ENCODE peak calls at places on chromosomes 13 and 19, in five cellular contexts. C is H1, L is neuronal stem cell, V is mesenchymal stem cell, N is H9. M is an unnamed sample.

GRCh38 chr13:74288361-74288911 is 154.2 kb upstream of the KLF12 start:
- DNase-seq in V (no peak), N (peak), L (peak), C (no peak), M (no peak)

GRCh38 chr19:20078696-20079095 is 896 bp downstream of the ZNF90 start:
- DNase-seq in C (no peak), V (peak), L (peak), N (no peak), M (no peak)

GRCh38 chr13:44140146-44140545 is 233.5 kb upstream of the SERP2 start:
- DNase-seq in N (peak), V (no peak), L (no peak), C (no peak), M (no peak)

GRCh38 chr19:18286973-18287635 is 5.7 kb upstream of the JUND start:
- DNase-seq in N (peak), V (no peak), L (no peak), C (no peak), M (no peak)

GRCh38 chr13:57631607-57632275 is at the start of gene PCDH17:
- DNase-seq in C (no peak), L (peak), N (peak), V (peak), M (no peak)

GRCh38 chr13:25170554-25171107 is 1.5 kb downstream of the AMER2 start:
- DNase-seq in L (no peak), N (no peak), C (no peak), V (no peak), M (no peak)

GRCh38 chr13:19818223-19818842 is 35.6 kb upstream of the PSPC1 start:
- DNase-seq in V (peak), L (peak), N (peak), C (peak), M (peak)

GRCh38 chr13:109976206-109976997 is 190.0 kb upstream of the IRS2 start:
- DNase-seq in N (no peak), V (no peak), C (no peak), L (no peak), M (peak)

GRCh38 chr19:17915940-17916593 is 16.7 kb upstream of the CCDC124 start:
- DNase-seq in N (no peak), C (no peak), V (no peak), L (no peak), M (peak)

GRCh38 chr13:59829690-59830089 is 334.0 kb downstream of the DIAPH3 start:
- DNase-seq in L (no peak), C (no peak), V (no peak), N (no peak), M (no peak)

GRCh38 chr19:6499052-6499790 is 2.9 kb downstream of the TUBB4A start:
- DNase-seq in V (no peak), N (no peak), L (no peak), C (no peak), M (no peak)

GRCh38 chr19:10748924-10749434 is 31.1 kb downstream of the DNM2 start:
- DNase-seq in V (peak), N (no peak), L (no peak), C (no peak), M (peak)

GRCh38 chr19:44890366-44891015 is 563 bp upstream of the TOMM40 start:
- DNase-seq in L (peak), C (peak), N (peak), V (peak), M (peak)

GRCh38 chr13:113903361-113903760 is 39.5 kb upstream of the GAS6 start:
- DNase-seq in N (no peak), V (no peak), C (no peak), L (no peak), M (peak)

GRCh38 chr19:49395581-49396407 is 7.7 kb downstream of the KASH5 start:
- DNase-seq in C (no peak), V (no peak), L (no peak), N (no peak), M (no peak)

GRCh38 chr13:113364933-113365371 is 1.0 kb upstream of the GRTP1 start:
- DNase-seq in V (no peak), N (no peak), C (no peak), L (no peak), M (no peak)

GRCh38 chr13:30194906-30195305 is 112.4 kb downstream of the KATNAL1 start:
- DNase-seq in V (no peak), C (no peak), L (no peak), N (no peak), M (no peak)

GRCh38 chr13:44219808-44220544 is 153.6 kb upstream of the SERP2 start:
- DNase-seq in C (no peak), L (no peak), N (no peak), V (peak), M (no peak)

GRCh38 chr13:46716821-46717220 is 80.1 kb downstream of the ESD start:
- DNase-seq in N (no peak), L (no peak), V (peak), C (no peak), M (no peak)

GRCh38 chr19:18814063-18814462 is 17.7 kb upstream of the UPF1 start:
- DNase-seq in L (no peak), C (no peak), N (no peak), V (no peak), M (no peak)

GRCh38 chr13:44755872-44756271 is 179.7 kb upstream of the TSC22D1 start:
- DNase-seq in L (no peak), V (peak), N (no peak), C (no peak), M (no peak)

GRCh38 chr19:16180611-16181010 is 4.6 kb upstream of the FAM32A start:
- DNase-seq in C (no peak), V (peak), L (no peak), N (no peak), M (no peak)

GRCh38 chr19:47243776-47244547 is 12.4 kb upstream of the CCDC9 start:
- DNase-seq in C (peak), N (peak), L (peak), V (peak), M (peak)

GRCh38 chr13:98821372-98822237 is 69.1 kb upstream of the SLC15A1 start:
- DNase-seq in N (no peak), V (peak), C (no peak), L (no peak), M (no peak)

GRCh38 chr19:14081797-14082674 is 3.5 kb downstream of the C19orf67 start:
- DNase-seq in V (no peak), C (no peak), L (no peak), N (no peak), M (peak)

GRCh38 chr13:111949311-111949710 is 117.6 kb upstream of the SOX1 start:
- DNase-seq in L (no peak), N (peak), C (no peak), V (no peak), M (no peak)

GRCh38 chr13:43232866-43233265 is 209.5 kb downstream of the DNAJC15 start:
- DNase-seq in V (peak), L (no peak), C (no peak), N (no peak), M (no peak)

GRCh38 chr13:113034451-113035208 is 65.6 kb downstream of the MCF2L start:
- DNase-seq in C (no peak), L (peak), V (peak), N (peak), M (peak)

DNA sequence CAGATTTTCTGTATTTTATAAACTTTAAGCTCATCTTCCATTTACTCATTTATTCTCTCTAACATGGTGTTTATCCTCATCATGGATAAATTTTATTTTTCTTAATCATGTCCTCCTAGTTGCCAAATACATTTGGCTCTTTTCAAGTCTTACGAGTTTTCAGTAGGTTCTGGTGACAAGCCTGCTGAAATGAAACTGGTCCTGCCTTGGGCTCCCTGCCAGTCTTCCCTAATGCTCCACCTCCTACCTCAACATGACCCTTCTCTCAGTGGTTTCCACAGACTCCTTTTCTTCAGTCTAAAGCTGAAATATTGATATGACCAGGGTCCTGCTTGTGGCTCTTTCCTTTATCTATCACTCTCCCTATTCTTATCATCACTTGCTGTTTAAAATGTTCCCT is 81.2 kb downstream of the TRPC4 start:
- DNase-seq in V (no peak), L (no peak), N (no peak), C (no peak), M (no peak)
- H2BK12ac ChIP-seq in V (no peak), L (no peak), N (no peak), C (no peak), M (no peak)

DNA sequence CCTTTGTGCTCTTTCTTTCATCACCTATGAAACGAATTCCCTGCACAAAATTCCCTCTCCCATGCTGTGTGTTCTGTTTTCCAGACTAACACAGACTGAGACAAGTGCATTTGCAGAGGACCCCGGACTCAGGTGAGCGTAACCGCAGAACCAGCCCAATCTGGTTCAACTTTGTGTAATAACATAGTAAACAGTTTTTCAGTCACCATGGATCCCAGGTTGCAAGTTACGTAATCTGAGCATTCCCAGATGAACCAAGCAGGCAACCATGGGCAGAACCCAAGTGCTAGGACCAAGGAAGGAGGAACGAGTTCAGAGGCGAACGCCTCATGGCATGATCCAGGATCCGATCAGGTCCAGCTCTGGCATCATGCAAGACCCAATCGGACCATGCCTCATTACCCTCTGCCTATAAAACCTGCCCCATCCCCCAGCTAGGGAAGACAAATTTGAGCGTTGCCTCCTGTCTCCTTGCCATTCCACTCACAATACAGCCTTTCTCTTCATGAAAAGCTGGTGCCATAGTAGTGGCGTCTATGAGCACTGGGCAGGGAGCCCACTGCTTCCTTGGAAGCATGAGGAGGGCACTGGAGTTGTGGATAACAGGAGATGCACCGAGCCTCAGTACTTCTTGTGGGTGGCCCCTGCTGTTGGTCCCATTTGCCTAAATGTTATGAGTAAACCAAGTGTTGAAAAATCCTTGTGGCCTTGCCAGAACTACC is 107.6 kb downstream of the ABCC4 start:
- DNase-seq in V (peak), C (no peak), L (no peak), N (no peak), M (no peak)
- H3K23ac ChIP-seq in V (no peak), C (no peak), L (no peak), N (no peak), M (no peak)

GRCh38 chr19:8367327-8368001 is 3.5 kb downstream of the ANGPTL4 start:
- DNase-seq in N (peak), V (peak), C (peak), L (peak), M (peak)

GRCh38 chr19:8366961-8367326 is 3.0 kb downstream of the ANGPTL4 start:
- DNase-seq in C (no peak), L (no peak), N (no peak), V (no peak), M (peak)

GRCh38 chr19:8366121-8366581 is 2.2 kb downstream of the ANGPTL4 start:
- DNase-seq in L (no peak), V (peak), N (no peak), C (no peak), M (peak)

GRCh38 chr19:8361921-8362793 is 1.8 kb upstream of the ANGPTL4 start:
- DNase-seq in V (peak), C (no peak), L (no peak), N (no peak), M (peak)

DNA sequence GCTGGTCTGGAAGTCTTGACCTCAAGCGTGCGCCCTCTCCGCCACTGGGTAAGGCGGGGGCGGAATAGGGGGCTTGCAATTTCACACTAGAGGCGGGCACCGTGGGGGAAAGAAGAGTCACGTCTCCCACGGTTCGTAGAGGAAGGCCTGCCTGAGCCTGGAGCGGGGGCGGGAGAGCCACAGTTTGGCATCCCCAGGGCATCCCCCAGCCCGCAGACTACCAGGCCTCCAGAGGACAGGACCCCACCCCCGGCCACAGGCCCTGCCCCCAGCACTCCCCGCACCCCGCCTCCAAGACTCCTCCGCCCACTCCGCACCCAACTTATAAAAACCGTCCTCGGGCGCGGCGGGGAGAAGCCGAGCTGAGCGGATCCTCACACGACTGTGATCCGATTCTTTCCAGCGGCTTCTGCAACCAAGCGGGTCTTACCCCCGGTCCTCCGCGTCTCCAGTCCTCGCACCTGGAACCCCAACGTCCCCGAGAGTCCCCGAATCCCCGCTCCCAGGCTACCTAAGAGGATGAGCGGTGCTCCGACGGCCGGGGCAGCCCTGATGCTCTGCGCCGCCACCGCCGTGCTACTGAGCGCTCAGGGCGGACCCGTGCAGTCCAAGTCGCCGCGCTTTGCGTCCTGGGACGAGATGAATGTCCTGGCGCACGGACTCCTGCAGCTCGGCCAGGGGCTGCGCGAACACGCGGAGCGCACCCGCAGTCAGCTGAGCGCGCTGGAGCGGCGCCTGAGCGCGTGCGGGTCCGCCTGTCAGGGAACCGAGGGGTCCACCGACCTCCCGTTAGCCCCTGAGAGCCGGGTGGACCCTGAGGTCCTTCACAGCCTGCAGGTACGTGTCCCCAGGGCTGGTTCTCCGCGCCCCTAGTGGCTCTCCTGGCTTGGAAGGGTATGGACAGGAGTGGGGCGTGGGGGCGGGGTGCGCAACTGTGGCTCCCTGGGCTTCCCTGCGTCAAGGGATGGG is at the start of gene ANGPTL4:
- DNase-seq in N (peak), V (peak), C (no peak), L (peak), M (peak)
- H4K8ac ChIP-seq in N (no peak), V (peak), C (peak), L (no peak), M (peak)

DNA sequence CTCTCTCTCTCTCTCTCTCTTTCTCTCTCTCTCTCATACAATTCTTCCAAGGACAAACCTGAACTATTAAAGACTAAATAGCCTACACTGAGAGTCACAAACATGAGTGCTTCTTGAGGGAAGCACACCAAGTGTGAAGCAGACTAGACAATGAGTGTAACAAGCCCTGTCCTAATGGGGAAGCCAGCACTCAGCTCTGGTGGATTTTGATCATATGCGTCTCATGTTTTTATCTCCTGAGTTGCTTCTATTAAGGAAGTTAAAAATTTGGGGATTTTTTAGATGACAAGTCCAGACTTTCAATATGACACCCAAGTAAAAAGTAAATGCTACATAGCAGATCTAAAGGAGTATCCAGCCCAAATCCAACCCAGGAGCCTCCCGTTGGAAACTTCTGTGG is 437.7 kb downstream of the RFC3 start:
- DNase-seq in C (no peak), N (no peak), L (no peak), V (no peak), M (no peak)
- H2BK12ac ChIP-seq in C (no peak), N (no peak), L (no peak), V (no peak), M (no peak)

GRCh38 chr19:53880716-53881481 is 1.1 kb upstream of the PRKCG start:
- DNase-seq in C (no peak), V (peak), N (peak), L (no peak), M (no peak)
- H3K23ac ChIP-seq in C (no peak), V (no peak), N (no peak), L (no peak), M (no peak)